ENCODE peak calls at places on chromosomes 6 and 20, in seven cellular contexts. H is GM03348, S is breast epithelium, N is Ammon's horn, A is T-cell, Q is body of pancreas, G is glutamatergic neuron. P is an unnamed sample.

GRCh38 chr6:106939208-106939607 is 35.3 kb downstream of the CD24 start:
- DNase-seq in H (no peak), S (no peak), N (no peak), A (no peak), Q (no peak), G (no peak), P (no peak)

GRCh38 chr6:139423037-139423698 is 48.7 kb upstream of the CITED2 start:
- DNase-seq in H (no peak), S (no peak), N (no peak), A (no peak), Q (no peak), G (no peak), P (no peak)

GRCh38 chr20:13205848-13206434 is 15.1 kb upstream of the ISM1 start:
- DNase-seq in H (no peak), S (no peak), N (no peak), A (no peak), Q (no peak), G (no peak), P (no peak)

GRCh38 chr6:40852667-40853383 is 186.2 kb downstream of the UNC5CL start:
- DNase-seq in H (peak), S (no peak), N (no peak), A (no peak), Q (no peak), G (peak), P (peak)

GRCh38 chr6:168219167-168219566 is 100.4 kb downstream of the DACT2 start:
- DNase-seq in H (peak), S (no peak), N (no peak), A (no peak), Q (no peak), G (no peak), P (no peak)

GRCh38 chr20:48126227-48126740 is 341.0 kb upstream of the SULF2 start:
- DNase-seq in H (no peak), S (no peak), N (no peak), A (no peak), Q (no peak), G (no peak), P (no peak)

GRCh38 chr6:51753635-51754034 is 333.8 kb downstream of the PKHD1 start:
- DNase-seq in H (no peak), S (no peak), N (no peak), A (no peak), Q (peak), G (peak), P (no peak)

GRCh38 chr6:43070028-43070632 is 6.0 kb upstream of the PTK7 start:
- DNase-seq in H (peak), S (no peak), N (no peak), A (no peak), Q (no peak), G (no peak), P (no peak)

GRCh38 chr6:1644516-1644915 is 34.8 kb downstream of the FOXC1 start:
- DNase-seq in H (no peak), S (no peak), N (no peak), A (no peak), Q (no peak), G (no peak), P (no peak)

GRCh38 chr6:40997256-40997957 is 41.6 kb downstream of the UNC5CL start:
- DNase-seq in H (peak), S (no peak), N (peak), A (no peak), Q (peak), G (no peak), P (peak)

GRCh38 chr20:47355489-47356219 is 845 bp downstream of the ZMYND8 start:
- DNase-seq in H (no peak), S (no peak), N (peak), A (no peak), Q (no peak), G (no peak), P (no peak)

GRCh38 chr20:9573598-9573997 is 59.2 kb downstream of the LAMP5 start:
- DNase-seq in H (no peak), S (no peak), N (no peak), A (no peak), Q (no peak), G (no peak), P (no peak)

GRCh38 chr6:42572523-42572922 is 8.7 kb downstream of the UBR2 start:
- DNase-seq in H (no peak), S (no peak), N (no peak), A (no peak), Q (no peak), G (no peak), P (no peak)

GRCh38 chr6:137763436-137763835 is 103.6 kb upstream of the TNFAIP3 start:
- DNase-seq in H (no peak), S (no peak), N (no peak), A (no peak), Q (no peak), G (no peak), P (no peak)

GRCh38 chr20:17210983-17211382 is 15.9 kb upstream of the PCSK2 start:
- DNase-seq in H (no peak), S (no peak), N (no peak), A (no peak), Q (no peak), G (no peak), P (no peak)

GRCh38 chr20:57332105-57333089 is 2.8 kb downstream of the SPO11 start:
- DNase-seq in H (no peak), S (no peak), N (no peak), A (no peak), Q (no peak), G (no peak), P (no peak)

GRCh38 chr6:138498575-138499302 is 555 bp downstream of the NHSL1 start:
- DNase-seq in H (no peak), S (no peak), N (no peak), A (no peak), Q (no peak), G (no peak), P (no peak)

GRCh38 chr20:36238760-36239159 is 2.5 kb downstream of the AAR2 start:
- DNase-seq in H (no peak), S (no peak), N (no peak), A (no peak), Q (no peak), G (no peak), P (no peak)

GRCh38 chr20:57030611-57031600 is 235.5 kb downstream of the BMP7 start:
- DNase-seq in H (no peak), S (no peak), N (no peak), A (no peak), Q (no peak), G (peak), P (peak)

GRCh38 chr20:23666189-23666588 is 22.6 kb downstream of the CST4 start:
- DNase-seq in H (no peak), S (no peak), N (peak), A (no peak), Q (no peak), G (no peak), P (no peak)

GRCh38 chr6:56450882-56451739 is 191.6 kb downstream of the DST start:
- DNase-seq in H (no peak), S (no peak), N (peak), A (no peak), Q (peak), G (no peak), P (peak)

GRCh38 chr6:137094411-137095008 is 49.7 kb upstream of the IL20RA start:
- DNase-seq in H (peak), S (no peak), N (peak), A (peak), Q (peak), G (peak), P (peak)

GRCh38 chr6:111721677-111722219 is 116.1 kb upstream of the TRAF3IP2 start:
- DNase-seq in H (peak), S (no peak), N (no peak), A (peak), Q (no peak), G (peak), P (peak)

GRCh38 chr6:37283786-37284185 is 25.8 kb upstream of the TMEM217 start:
- DNase-seq in H (peak), S (no peak), N (peak), A (no peak), Q (peak), G (no peak), P (no peak)

GRCh38 chr6:132973556-132973993 is 159.2 kb downstream of the RPS12 start:
- DNase-seq in H (no peak), S (no peak), N (no peak), A (no peak), Q (no peak), G (no peak), P (no peak)

GRCh38 chr20:11654766-11655165 is 262.9 kb upstream of the BTBD3 start:
- DNase-seq in H (no peak), S (no peak), N (no peak), A (no peak), Q (no peak), G (no peak), P (no peak)

GRCh38 chr20:50745634-50746137 is 14.3 kb downstream of the PARD6B start:
- DNase-seq in H (no peak), S (no peak), N (no peak), A (no peak), Q (no peak), G (no peak), P (no peak)

GRCh38 chr20:32062776-32063170 is 10.7 kb downstream of the HCK start:
- DNase-seq in H (no peak), S (no peak), N (peak), A (peak), Q (no peak), G (no peak), P (no peak)

GRCh38 chr20:11776687-11777086 is 141.0 kb upstream of the BTBD3 start:
- DNase-seq in H (no peak), S (no peak), N (no peak), A (no peak), Q (no peak), G (no peak), P (peak)

GRCh38 chr20:18019068-18019467 is 38.6 kb downstream of the OVOL2 start:
- DNase-seq in H (peak), S (no peak), N (peak), A (no peak), Q (no peak), G (no peak), P (no peak)

GRCh38 chr20:3312940-3313656 is 74.1 kb upstream of the SLC4A11 start:
- DNase-seq in H (peak), S (no peak), N (peak), A (no peak), Q (peak), G (no peak), P (peak)

GRCh38 chr6:18293192-18293904 is 29.0 kb upstream of the DEK start:
- DNase-seq in H (peak), S (no peak), N (no peak), A (no peak), Q (no peak), G (no peak), P (peak)

GRCh38 chr6:139133272-139133671 is 1.6 kb upstream of the HECA start:
- DNase-seq in H (no peak), S (no peak), N (no peak), A (no peak), Q (peak), G (no peak), P (no peak)

GRCh38 chr20:17762243-17762872 is 62.6 kb downstream of the BANF2 start:
- DNase-seq in H (no peak), S (no peak), N (no peak), A (no peak), Q (peak), G (no peak), P (no peak)

GRCh38 chr6:132354517-132355167 is 46.6 kb downstream of the MOXD1 start:
- DNase-seq in H (no peak), S (no peak), N (no peak), A (peak), Q (no peak), G (no peak), P (no peak)

GRCh38 chr6:33419580-33420492 is at the start of gene SYNGAP1:
- DNase-seq in H (peak), S (no peak), N (peak), A (no peak), Q (peak), G (peak), P (no peak)

GRCh38 chr20:19987046-19987445 is 30.1 kb upstream of the NAA20 start:
- DNase-seq in H (no peak), S (no peak), N (no peak), A (no peak), Q (no peak), G (no peak), P (no peak)

GRCh38 chr6:108914235-108915022 is 66.2 kb downstream of the ARMC2 start:
- DNase-seq in H (no peak), S (no peak), N (no peak), A (peak), Q (no peak), G (no peak), P (no peak)

GRCh38 chr6:127415096-127415495 is 44.1 kb downstream of the KIAA0408 start:
- DNase-seq in H (no peak), S (no peak), N (no peak), A (no peak), Q (no peak), G (no peak), P (no peak)

GRCh38 chr6:169172435-169172834 is 81.2 kb downstream of the THBS2 start:
- DNase-seq in H (peak), S (no peak), N (no peak), A (no peak), Q (no peak), G (no peak), P (peak)